ENCODE peak calls at places on chromosomes 7 and 10, in five cellular contexts. O is cardiac fibroblast, Z is dorsolateral prefrontal cortex, Y is spleen, Q is nephron progenitor cell. I is an unnamed sample.

GRCh38 chr7:26723140-26723539 is 141.2 kb downstream of the SKAP2 start:
- DNase-seq in Z (no peak), O (no peak), Q (peak; percentile 15), Y (no peak), I (no peak)

GRCh38 chr7:10998984-10999757 is 25.5 kb downstream of the PHF14 start:
- DNase-seq in Q (no peak), Y (no peak), O (peak; percentile 3), Z (no peak), I (no peak)

GRCh38 chr7:14765731-14766130 is 136.8 kb downstream of the DGKB start:
- DNase-seq in Y (no peak), Z (no peak), O (no peak), Q (no peak), I (no peak)

GRCh38 chr7:90706067-90706716 is 110.1 kb downstream of the CDK14 start:
- DNase-seq in Y (no peak), Z (no peak), O (no peak), Q (no peak), I (no peak)

GRCh38 chr7:115038158-115038557 is 116.3 kb downstream of the MDFIC start:
- DNase-seq in Y (no peak), Q (no peak), Z (no peak), O (no peak), I (no peak)

GRCh38 chr7:83640240-83640639 is 8.7 kb downstream of the SEMA3E start:
- DNase-seq in O (no peak), Q (no peak), Y (no peak), Z (no peak), I (no peak)

GRCh38 chr10:80590585-80591125 is 53.0 kb downstream of the SH2D4B start:
- DNase-seq in Z (no peak), Q (no peak), O (no peak), Y (no peak), I (no peak)

GRCh38 chr7:43004076-43004475 is 71.9 kb downstream of the MRPL32 start:
- DNase-seq in Y (no peak), Z (no peak), Q (no peak), O (peak; percentile 7), I (peak; percentile 15)

GRCh38 chr7:119562839-119563238 is 710.1 kb upstream of the KCND2 start:
- DNase-seq in Q (no peak), Z (no peak), Y (no peak), O (no peak), I (no peak)

GRCh38 chr7:157023589-157023905 is 13.1 kb upstream of the MNX1 start:
- DNase-seq in Q (no peak), Y (no peak), Z (no peak), O (no peak), I (no peak)

GRCh38 chr7:108248418-108248817 is 118.3 kb upstream of the LAMB4 start:
- DNase-seq in Q (no peak), O (no peak), Y (no peak), Z (no peak), I (no peak)

GRCh38 chr10:4688620-4689019 is 137.4 kb upstream of the AKR1E2 start:
- DNase-seq in Y (no peak), O (peak; percentile 30), Z (no peak), Q (no peak), I (no peak)

DNA sequence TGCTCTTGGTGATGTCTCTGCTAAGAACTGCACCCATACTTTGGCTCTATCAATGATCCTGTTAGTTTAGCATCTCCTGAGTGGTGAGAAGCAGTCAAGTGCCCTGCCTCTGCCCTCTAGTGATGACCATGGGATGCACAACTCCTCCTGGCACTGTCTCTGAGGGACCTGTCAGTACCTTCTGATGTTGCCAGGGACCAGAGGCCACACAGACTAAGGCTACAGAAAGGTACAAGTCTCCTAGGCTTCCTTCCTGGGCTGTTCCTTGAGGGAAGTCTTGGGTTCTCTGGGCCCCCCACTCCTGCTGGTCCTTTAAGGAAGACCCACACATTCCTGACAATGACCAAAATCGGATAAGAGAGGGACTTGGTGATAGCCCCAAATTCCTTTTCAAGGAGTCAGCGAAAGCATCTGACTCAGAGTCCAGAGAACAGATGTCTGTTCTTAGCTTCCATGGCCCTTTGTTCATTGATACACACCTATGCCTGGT is 15.3 kb downstream of the NKX2-3 start:
- DNase-seq in Q (no peak), O (no peak), Y (no peak), Z (no peak), I (no peak)
- TF ChIP-seq CTCF in Q (peak; percentile 22), O (peak; percentile 43), Y (no peak), Z (no peak), I (peak; percentile 64)

DNA sequence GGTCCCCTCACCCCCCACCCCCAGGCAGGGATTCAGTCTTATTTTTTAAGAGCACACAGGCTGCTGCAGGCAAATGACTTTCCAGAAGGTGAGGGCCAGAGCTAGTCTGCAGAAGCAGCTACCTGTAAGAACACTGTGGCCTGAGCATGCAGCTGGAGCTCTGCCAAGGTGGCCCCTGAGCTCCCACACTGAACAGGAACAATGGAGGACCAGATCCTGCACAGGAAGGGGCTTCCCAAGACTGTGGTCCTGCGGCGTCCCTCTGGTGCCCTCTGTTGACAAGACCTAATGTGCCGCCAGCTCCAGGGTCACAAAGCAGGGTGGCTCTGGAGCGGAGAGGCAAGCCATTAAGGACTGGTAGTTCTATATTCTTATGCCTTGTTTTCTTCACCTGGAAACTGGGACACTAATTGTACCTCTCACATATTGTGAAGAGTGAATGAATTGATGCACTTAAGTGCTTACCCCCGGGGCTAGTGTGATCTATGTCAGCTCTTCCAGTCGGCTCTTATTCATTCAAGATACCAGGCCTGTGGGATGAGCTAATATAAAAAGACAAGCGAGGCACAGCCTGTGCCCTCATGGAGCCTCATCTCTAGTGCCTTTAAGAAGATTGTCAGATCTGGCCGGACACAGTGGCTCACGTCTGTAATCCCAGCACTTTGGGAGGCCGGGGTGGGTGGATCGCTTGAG is 8.0 kb upstream of the BEND7 start:
- DNase-seq in O (peak; percentile 56), Z (no peak), Y (peak; percentile 80), Q (peak; percentile 72), I (peak; percentile 14)
- TF ChIP-seq CTCF in O (peak; percentile 64), Z (no peak), Y (no peak), Q (peak; percentile 74), I (peak; percentile 71)

GRCh38 chr10:86645111-86645445 is 9.3 kb upstream of the OPN4 start:
- DNase-seq in Q (no peak), Y (no peak), Z (no peak), O (no peak), I (no peak)

GRCh38 chr10:86642021-86642420 is 12.3 kb upstream of the OPN4 start:
- DNase-seq in O (no peak), Q (no peak), Y (no peak), Z (no peak), I (no peak)

GRCh38 chr10:86644412-86645110 is 9.8 kb upstream of the OPN4 start:
- DNase-seq in O (no peak), Z (no peak), Q (no peak), Y (peak; percentile 56), I (no peak)

GRCh38 chr10:86646532-86646931 is 7.8 kb upstream of the OPN4 start:
- DNase-seq in Q (no peak), Z (no peak), Y (no peak), O (no peak), I (no peak)

DNA sequence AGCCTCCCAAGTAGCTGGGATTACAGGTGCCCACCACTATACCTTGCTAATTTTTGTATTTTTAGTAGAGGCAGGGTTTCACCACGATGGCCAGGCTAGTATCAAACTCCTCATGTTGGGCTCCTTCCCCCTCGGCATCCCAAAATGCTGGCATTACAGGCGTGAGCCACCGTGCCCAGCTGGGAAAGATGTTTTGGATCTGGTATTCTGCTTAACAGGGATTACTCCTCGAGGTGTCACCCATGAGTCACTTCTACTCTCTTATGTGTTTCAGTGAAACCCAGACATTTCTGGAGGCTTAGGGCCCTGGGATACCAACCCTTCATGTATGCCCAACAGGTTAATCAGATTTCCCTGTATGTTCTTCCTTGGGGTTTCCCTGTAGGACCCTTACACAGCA is 11.8 kb upstream of the OPN4 start:
- DNase-seq in O (no peak), Q (no peak), Z (no peak), Y (no peak), I (no peak)
- TF ChIP-seq CTCF in O (no peak), Q (no peak), Z (no peak), Y (no peak), I (no peak)

DNA sequence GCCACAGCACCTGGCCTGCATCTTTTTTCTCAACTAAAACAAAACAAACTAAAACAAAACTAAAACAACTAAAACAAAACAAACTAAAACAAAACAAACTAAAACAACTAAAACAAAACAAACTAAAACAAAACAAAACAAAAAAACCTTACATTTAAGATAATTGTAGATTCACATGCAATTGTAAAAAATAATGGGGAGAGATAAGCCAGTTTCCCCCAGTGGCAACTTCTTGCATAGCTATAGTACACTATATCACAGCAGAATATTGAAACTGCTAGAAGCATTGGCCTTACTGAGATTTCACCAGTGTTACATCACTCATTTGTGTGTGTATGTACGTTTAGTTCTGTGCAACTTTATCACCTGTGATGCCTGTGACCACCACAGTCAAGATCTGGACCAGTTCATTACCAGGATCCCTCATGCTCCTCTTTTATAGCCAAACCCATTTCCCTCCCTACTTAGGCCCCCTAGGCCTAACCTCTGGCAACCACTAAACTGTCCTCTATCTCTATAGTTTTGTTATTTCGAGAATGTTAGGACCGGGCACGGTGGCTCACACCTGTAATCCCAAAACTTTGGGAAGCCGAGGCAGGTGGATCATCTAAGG is 9.3 kb downstream of the FXYD4 start:
- DNase-seq in Z (peak; percentile 0), Y (no peak), Q (no peak), O (no peak), I (no peak)
- TF ChIP-seq CTCF in Z (no peak), Y (no peak), Q (no peak), O (peak; percentile 7), I (no peak)

GRCh38 chr10:131899695-131900349 is 986 bp upstream of the PPP2R2D start:
- DNase-seq in O (no peak), Z (no peak), Q (peak; percentile 38), Y (peak; percentile 72), I (no peak)
- TF ChIP-seq CTCF in O (no peak), Z (no peak), Q (peak; percentile 15), Y (no peak), I (no peak)

DNA sequence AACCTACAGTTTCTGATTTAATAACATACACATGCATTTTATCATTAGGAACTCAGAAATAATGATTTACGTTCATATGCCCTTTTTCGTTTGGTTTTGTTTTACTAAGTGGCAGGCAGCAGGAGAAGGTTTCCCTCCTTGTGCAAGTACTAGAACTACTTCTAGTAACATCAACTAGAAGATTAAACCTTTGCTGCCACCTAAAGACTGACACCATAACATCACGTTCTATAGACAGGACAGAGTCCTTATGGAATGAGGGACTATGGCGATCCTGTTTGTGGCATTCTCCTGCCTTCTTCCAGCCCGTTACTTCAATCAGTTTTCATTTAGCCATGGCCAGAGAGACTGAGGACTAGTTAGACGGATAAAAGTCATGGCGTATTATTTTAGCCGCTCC is 53.2 kb downstream of the GAD2 start:
- DNase-seq in O (peak; percentile 35), Q (peak; percentile 18), Z (no peak), Y (no peak), I (no peak)
- TF ChIP-seq CTCF in O (no peak), Q (peak; percentile 35), Z (peak; percentile 24), Y (no peak), I (peak; percentile 23)